ENCODE peak calls at places on chromosomes 7 and 10, in nine cellular contexts. H is IMR-90; E is mucosa of descending colon; P is left colon; Z is left lung; Q is activated T-cell treated with anti-CD3 and anti-CD28 coated beads, Interleukin-2, amount 50 U/mL, for 4 hours; M is activated naive CD8-positive, alpha-beta T cell treated with anti-CD3 and anti-CD28 coated beads, Interleukin-2, amount 50 U/mL, for 24 hours; K is stimulated activated naive CD8-positive, alpha-beta T cell treated with anti-CD3 and anti-CD28 coated beads, Interleukin-15, Interleukin-2, amounts not matched to agents 100 U/mL and 50 U/mL, for 24 hours; O is aorta. N is an unnamed sample.

GRCh38 chr7:8143151-8143874 is 118.7 kb downstream of the ICA1 start:
- ATAC-seq in H (no peak), E (no peak), P (no peak), Z (no peak), Q (peak), M (peak), K (peak), O (no peak), N (peak)

GRCh38 chr10:122461367-122461728 is at the start of gene HTRA1:
- ATAC-seq in H (peak), E (peak), P (peak), Z (peak), Q (peak), M (no peak), K (no peak), O (peak), N (peak)

GRCh38 chr10:11424456-11425287 is 186.8 kb downstream of the USP6NL start:
- ATAC-seq in H (peak), E (peak), P (peak), Z (peak), Q (no peak), M (no peak), K (no peak), O (no peak), N (no peak)

GRCh38 chr7:22386206-22386858 is 29.4 kb upstream of the RAPGEF5 start:
- ATAC-seq in H (no peak), E (no peak), P (no peak), Z (no peak), Q (no peak), M (no peak), K (no peak), O (no peak), N (no peak)

GRCh38 chr7:32559480-32559879 is 64.2 kb downstream of the AVL9 start:
- ATAC-seq in H (no peak), E (peak), P (peak), Z (no peak), Q (no peak), M (no peak), K (no peak), O (no peak), N (peak)

GRCh38 chr7:122572706-122573105 is 126.2 kb downstream of the RNF133 start:
- ATAC-seq in H (no peak), E (no peak), P (no peak), Z (no peak), Q (no peak), M (no peak), K (no peak), O (no peak), N (no peak)

GRCh38 chr10:122490268-122490667 is 28.9 kb downstream of the HTRA1 start:
- ATAC-seq in H (no peak), E (no peak), P (no peak), Z (peak), Q (no peak), M (no peak), K (no peak), O (no peak), N (no peak)

GRCh38 chr7:99409192-99409572 is 413 bp downstream of the BUD31 start:
- ATAC-seq in H (peak), E (peak), P (peak), Z (no peak), Q (peak), M (peak), K (no peak), O (no peak), N (peak)

GRCh38 chr10:33335800-33336605 is 1.5 kb upstream of the NRP1 start:
- ATAC-seq in H (peak), E (peak), P (peak), Z (peak), Q (no peak), M (no peak), K (no peak), O (peak), N (no peak)

GRCh38 chr10:63866747-63867140 is 345.5 kb downstream of the REEP3 start:
- ATAC-seq in H (peak), E (peak), P (peak), Z (peak), Q (peak), M (no peak), K (no peak), O (no peak), N (peak)

GRCh38 chr10:99927719-99928280 is 81.9 kb downstream of the DNMBP start:
- ATAC-seq in H (no peak), E (peak), P (peak), Z (peak), Q (no peak), M (no peak), K (no peak), O (no peak), N (no peak)

GRCh38 chr10:107847620-107848019 is 683.1 kb upstream of the SORCS1 start:
- ATAC-seq in H (no peak), E (peak), P (peak), Z (no peak), Q (no peak), M (no peak), K (no peak), O (no peak), N (no peak)

GRCh38 chr7:111408726-111409125 is 153.6 kb downstream of the IMMP2L start:
- ATAC-seq in H (no peak), E (no peak), P (no peak), Z (no peak), Q (no peak), M (no peak), K (no peak), O (no peak), N (no peak)

GRCh38 chr10:61286695-61287094 is 166.5 kb downstream of the TMEM26 start:
- ATAC-seq in H (no peak), E (peak), P (peak), Z (peak), Q (peak), M (peak), K (peak), O (no peak), N (peak)

GRCh38 chr7:76268376-76268775 is 34.1 kb upstream of the HSPB1 start:
- ATAC-seq in H (no peak), E (no peak), P (no peak), Z (no peak), Q (no peak), M (peak), K (peak), O (no peak), N (no peak)

GRCh38 chr7:99112097-99112496 is 31.8 kb downstream of the SMURF1 start:
- ATAC-seq in H (no peak), E (peak), P (peak), Z (peak), Q (no peak), M (no peak), K (no peak), O (no peak), N (peak)

GRCh38 chr7:45691155-45691656 is 117.0 kb downstream of the ADCY1 start:
- ATAC-seq in H (no peak), E (peak), P (peak), Z (peak), Q (no peak), M (no peak), K (no peak), O (no peak), N (no peak)

GRCh38 chr10:72328829-72329204 is 25.9 kb downstream of the DNAJB12 start:
- ATAC-seq in H (no peak), E (no peak), P (no peak), Z (no peak), Q (no peak), M (peak), K (peak), O (no peak), N (peak)

GRCh38 chr7:27661776-27662489 is 750 bp downstream of the HIBADH start:
- ATAC-seq in H (no peak), E (peak), P (peak), Z (peak), Q (peak), M (no peak), K (no peak), O (peak), N (no peak)

GRCh38 chr7:10940748-10941358 is 32.8 kb upstream of the PHF14 start:
- ATAC-seq in H (no peak), E (peak), P (peak), Z (peak), Q (no peak), M (no peak), K (no peak), O (no peak), N (no peak)

GRCh38 chr10:121910673-121911420 is 17.0 kb downstream of the ATE1 start:
- ATAC-seq in H (peak), E (no peak), P (no peak), Z (no peak), Q (no peak), M (no peak), K (no peak), O (no peak), N (peak)

GRCh38 chr7:27942711-27943110 is 202.7 kb downstream of the TAX1BP1 start:
- ATAC-seq in H (no peak), E (no peak), P (no peak), Z (no peak), Q (no peak), M (no peak), K (no peak), O (no peak), N (no peak)

GRCh38 chr7:83738436-83738835 is 89.5 kb upstream of the SEMA3E start:
- ATAC-seq in H (no peak), E (no peak), P (no peak), Z (no peak), Q (no peak), M (no peak), K (no peak), O (no peak), N (no peak)

GRCh38 chr7:152761116-152761748 is 1.7 kb downstream of the ACTR3B start:
- ATAC-seq in H (no peak), E (no peak), P (no peak), Z (no peak), Q (peak), M (peak), K (peak), O (no peak), N (peak)

GRCh38 chr7:151018421-151019129 is 5.7 kb downstream of the ATG9B start:
- ATAC-seq in H (peak), E (peak), P (peak), Z (peak), Q (peak), M (peak), K (peak), O (no peak), N (peak)

GRCh38 chr10:120437541-120437940 is 19.5 kb upstream of the PLPP4 start:
- ATAC-seq in H (no peak), E (no peak), P (no peak), Z (no peak), Q (no peak), M (no peak), K (no peak), O (no peak), N (no peak)

GRCh38 chr7:73762659-73762999 is 7.4 kb downstream of the CLDN3 start:
- ATAC-seq in H (no peak), E (no peak), P (no peak), Z (no peak), Q (no peak), M (no peak), K (no peak), O (no peak), N (no peak)

GRCh38 chr10:75765705-75766104 is 334.3 kb downstream of the LRMDA start:
- ATAC-seq in H (no peak), E (no peak), P (no peak), Z (no peak), Q (no peak), M (no peak), K (no peak), O (no peak), N (no peak)

GRCh38 chr10:88243202-88243744 is 339.8 kb downstream of the RNLS start:
- ATAC-seq in H (no peak), E (peak), P (no peak), Z (no peak), Q (no peak), M (no peak), K (no peak), O (peak), N (no peak)

GRCh38 chr10:110747609-110748464 is 103.7 kb downstream of the RBM20 start:
- ATAC-seq in H (no peak), E (no peak), P (no peak), Z (no peak), Q (peak), M (no peak), K (no peak), O (no peak), N (peak)

N was measured in activated T-helper 17 cell treated with anti-CD3 and anti-CD28 coated beads, Interleukin-2, amount 50 U/mL, for 72 hours.